ENCODE peak calls at places on chromosomes 3 and 15, in ten cellular contexts. I is T-helper 1 cell; T is NCI-H2171 treated with DMSO at 0.1 percent for 48 hours; H is NCI-H524; U is activated naive CD4-positive, alpha-beta T cell treated with Interleukin-2 at 50 U/mL for 16 hours; L is frontal cortex; O is GM23338; K is thoracic aorta; E is left ventricle myocardium inferior; F is activated CD4-positive, CD25-positive, alpha-beta regulatory T cell treated with anti-CD3 and anti-CD28 coated beads, Interleukin-2, amount 50 U/mL, for 72 hours. M is an unnamed sample.

GRCh38 chr3:126121074-126121473 is 37.1 kb upstream of the SLC41A3 start:
- DNase-seq in I (no peak), E (no peak), O (no peak), F (no peak), K (no peak), L (no peak), H (no peak), T (no peak), U (no peak), M (no peak)

GRCh38 chr15:31032959-31033358 is 41.5 kb upstream of the MTMR10 start:
- DNase-seq in I (no peak), U (no peak), O (no peak), F (no peak), E (no peak), L (no peak), H (no peak), T (no peak), K (no peak), M (no peak)

GRCh38 chr3:59256233-59256632 is 206.4 kb upstream of the CFAP20DC start:
- DNase-seq in I (no peak), L (no peak), K (no peak), O (no peak), E (no peak), T (peak; percentile 72), U (no peak), H (peak; percentile 26), F (no peak), M (no peak)

GRCh38 chr3:128362026-128362965 is 104.4 kb downstream of the DNAJB8 start:
- DNase-seq in I (no peak), L (no peak), E (no peak), U (no peak), K (no peak), F (no peak), O (no peak), T (no peak), H (no peak), M (no peak)

GRCh38 chr3:12940854-12941253 is 99.5 kb upstream of the RPL32 start:
- DNase-seq in K (no peak), H (no peak), T (no peak), O (no peak), L (no peak), U (no peak), E (no peak), I (no peak), F (no peak), M (no peak)

GRCh38 chr3:100463002-100463401 is 29.4 kb upstream of the TMEM45A start:
- DNase-seq in U (no peak), O (peak; percentile 83), K (no peak), L (peak; percentile 42), I (peak; percentile 44), F (no peak), E (no peak), H (peak; percentile 75), T (peak; percentile 52), M (peak; percentile 37)

GRCh38 chr3:154193174-154193573 is 72.0 kb downstream of the ARHGEF26 start:
- DNase-seq in H (no peak), F (no peak), L (no peak), K (no peak), I (no peak), O (no peak), T (no peak), E (no peak), U (no peak), M (no peak)

GRCh38 chr15:48472756-48473155 is 141.5 kb downstream of the DUT start:
- DNase-seq in K (no peak), H (no peak), F (no peak), L (no peak), U (no peak), T (no peak), E (no peak), I (no peak), O (no peak), M (no peak)

GRCh38 chr15:78070049-78070698 is 7.3 kb downstream of the TBC1D2B start:
- DNase-seq in U (peak; percentile 35), F (no peak), L (no peak), I (peak; percentile 62), T (no peak), H (no peak), K (no peak), O (no peak), E (no peak), M (no peak)

GRCh38 chr15:75042730-75043508 is 19.5 kb downstream of the PPCDC start:
- DNase-seq in H (peak; percentile 41), F (peak; percentile 73), U (peak; percentile 57), E (peak; percentile 85), L (peak; percentile 42), O (peak; percentile 70), K (peak; percentile 38), T (no peak), I (peak; percentile 97), M (peak; percentile 73)

GRCh38 chr15:39788800-39789565 is 6.3 kb upstream of the FSIP1 start:
- DNase-seq in E (no peak), K (no peak), I (no peak), H (no peak), L (no peak), O (no peak), T (no peak), F (no peak), U (no peak), M (no peak)

GRCh38 chr3:17836092-17836491 is 93.7 kb upstream of the TBC1D5 start:
- DNase-seq in T (no peak), K (no peak), H (no peak), U (no peak), L (no peak), I (no peak), F (no peak), E (no peak), O (no peak), M (no peak)

GRCh38 chr3:58120075-58120812 is 90.5 kb downstream of the DNASE1L3 start:
- DNase-seq in I (no peak), K (no peak), H (no peak), U (no peak), O (no peak), T (no peak), L (no peak), F (no peak), E (no peak), M (no peak)

GRCh38 chr3:98536456-98537017 is 4.8 kb downstream of the GPR15 start:
- DNase-seq in U (no peak), T (no peak), O (no peak), I (peak; percentile 87), E (no peak), L (no peak), K (no peak), H (no peak), F (no peak), M (no peak)

GRCh38 chr3:142888484-142889262 is at the start of gene PCOLCE2:
- DNase-seq in U (peak; percentile 5), O (peak; percentile 64), H (peak; percentile 81), F (peak; percentile 32), I (no peak), L (peak; percentile 40), K (no peak), T (peak; percentile 80), E (peak; percentile 54), M (peak; percentile 81)

M was measured in ELF-1.